ENCODE peak calls at places on chromosomes 12 and 14, in five cellular contexts. G is astrocyte; P is CD8-positive, alpha-beta memory T cell; F is psoas muscle; M is A549. N is an unnamed sample.
A peak's percentile ranks its signal among the peaks of the same experiment; 100 is the strongest.

GRCh38 chr12:37545759-37546158 is 770.8 kb upstream of the ALG10B start:
- DNase-seq in G (no peak), P (no peak), F (no peak), M (no peak), N (no peak)

GRCh38 chr12:1843641-1844005 is 23.3 kb downstream of the LRTM2 start:
- DNase-seq in G (no peak), P (no peak), F (no peak), M (no peak), N (no peak)

GRCh38 chr14:81471062-81471461 is 62.6 kb downstream of the SEL1L start:
- DNase-seq in G (no peak), P (no peak), F (no peak), M (no peak), N (no peak)

GRCh38 chr14:30034049-30034635 is 106.5 kb upstream of the PRKD1 start:
- DNase-seq in G (peak; percentile 9), P (no peak), F (no peak), M (no peak), N (no peak)

GRCh38 chr12:84624601-84625000 is 288.0 kb downstream of the SLC6A15 start:
- DNase-seq in G (no peak), P (no peak), F (no peak), M (no peak), N (no peak)

GRCh38 chr14:74871819-74872218 is 4.1 kb downstream of the PROX2 start:
- DNase-seq in G (no peak), P (no peak), F (no peak), M (no peak), N (no peak)

GRCh38 chr14:23306113-23306411 is 571 bp upstream of the BCL2L2 start:
- DNase-seq in G (no peak), P (no peak), F (no peak), M (no peak), N (no peak)

GRCh38 chr12:121295746-121296617 is 527 bp downstream of the CAMKK2 start:
- DNase-seq in G (no peak), P (peak; percentile 18), F (peak; percentile 69), M (peak; percentile 39), N (no peak)

GRCh38 chr14:30885840-30886740 is 11.7 kb downstream of the COCH start:
- DNase-seq in G (peak; percentile 16), P (no peak), F (no peak), M (no peak), N (no peak)

GRCh38 chr12:75634244-75635222 is 123.1 kb upstream of the KRR1 start:
- DNase-seq in G (no peak), P (no peak), F (no peak), M (no peak), N (no peak)

GRCh38 chr12:14256139-14256538 is 109.3 kb upstream of the ATF7IP start:
- DNase-seq in G (peak; percentile 60), P (peak; percentile 52), F (no peak), M (no peak), N (no peak)

GRCh38 chr12:3115078-3115477 is 37.9 kb downstream of the TSPAN9 start:
- DNase-seq in G (no peak), P (no peak), F (no peak), M (no peak), N (no peak)

GRCh38 chr14:68522510-68523325 is 270.1 kb downstream of the ZFP36L1 start:
- DNase-seq in G (no peak), P (no peak), F (no peak), M (no peak), N (no peak)

GRCh38 chr14:35506927-35507326 is 27.0 kb upstream of the INSM2 start:
- DNase-seq in G (peak; percentile 35), P (no peak), F (no peak), M (no peak), N (no peak)

GRCh38 chr12:65229441-65229840 is 49.0 kb upstream of the MSRB3 start:
- DNase-seq in G (peak; percentile 67), P (no peak), F (no peak), M (no peak), N (no peak)

GRCh38 chr12:124379938-124380754 is 85.3 kb downstream of the RFLNA start:
- DNase-seq in G (peak; percentile 90), P (no peak), F (peak; percentile 85), M (peak; percentile 85), N (no peak)

GRCh38 chr14:56868660-56869059 is 58.4 kb upstream of the OTX2 start:
- DNase-seq in G (no peak), P (no peak), F (no peak), M (no peak), N (no peak)

GRCh38 chr12:2120982-2121758 is 68.4 kb downstream of the CACNA1C start:
- DNase-seq in G (no peak), P (no peak), F (no peak), M (no peak), N (no peak)

GRCh38 chr14:102164241-102164641 is 24.5 kb downstream of the WDR20 start:
- DNase-seq in G (no peak), P (no peak), F (no peak), M (no peak), N (no peak)

GRCh38 chr14:98226411-98226810 is 1045.6 kb downstream of the BCL11B start:
- DNase-seq in G (no peak), P (no peak), F (no peak), M (no peak), N (no peak)

GRCh38 chr12:21476949-21477348 is 24.5 kb downstream of the RECQL start:
- DNase-seq in G (peak; percentile 55), P (no peak), F (no peak), M (no peak), N (no peak)

GRCh38 chr14:21104448-21105060 is 3.7 kb downstream of the TMEM253 start:
- DNase-seq in G (peak; percentile 63), P (peak; percentile 68), F (peak; percentile 88), M (peak; percentile 87), N (no peak)

GRCh38 chr14:89455412-89455811 is 38.4 kb upstream of the FOXN3 start:
- DNase-seq in G (no peak), P (no peak), F (no peak), M (no peak), N (no peak)

GRCh38 chr12:28569698-28570411 is 379.6 kb downstream of the CCDC91 start:
- DNase-seq in G (peak; percentile 94), P (no peak), F (no peak), M (peak; percentile 61), N (no peak)

GRCh38 chr12:31650927-31651326 is 8.6 kb upstream of the ETFBKMT start:
- DNase-seq in G (no peak), P (no peak), F (no peak), M (peak; percentile 69), N (no peak)

GRCh38 chr12:57143454-57143853 is 4.0 kb downstream of the LRP1-AS start:
- DNase-seq in G (no peak), P (peak; percentile 23), F (no peak), M (no peak), N (no peak)

GRCh38 chr12:948238-948637 is 1.3 kb downstream of the RAD52 start:
- DNase-seq in G (no peak), P (no peak), F (no peak), M (no peak), N (no peak)

GRCh38 chr14:24960816-24961215 is 89.1 kb downstream of the STXBP6 start:
- DNase-seq in G (peak; percentile 39), P (no peak), F (no peak), M (no peak), N (no peak)

GRCh38 chr12:94649349-94650142 is 811 bp downstream of the TMCC3 start:
- DNase-seq in G (peak; percentile 15), P (peak; percentile 29), F (peak; percentile 79), M (peak; percentile 26), N (peak; percentile 56)

GRCh38 chr12:43104524-43104923 is 447.5 kb downstream of the ADAMTS20 start:
- DNase-seq in G (peak; percentile 92), P (no peak), F (no peak), M (no peak), N (no peak)

GRCh38 chr14:66643344-66643743 is 135.4 kb downstream of the GPHN start:
- DNase-seq in G (peak; percentile 25), P (no peak), F (no peak), M (no peak), N (no peak)

GRCh38 chr12:89345830-89346740 is 6.2 kb downstream of the DUSP6 start:
- DNase-seq in G (peak; percentile 62), P (peak; percentile 7), F (peak; percentile 60), M (no peak), N (no peak)

GRCh38 chr12:89343127-89343526 is 9.2 kb downstream of the DUSP6 start:
- DNase-seq in G (no peak), P (no peak), F (peak; percentile 81), M (no peak), N (no peak)

GRCh38 chr12:89345376-89345775 is 6.9 kb downstream of the DUSP6 start:
- DNase-seq in G (no peak), P (no peak), F (no peak), M (no peak), N (no peak)

GRCh38 chr12:89344043-89344861 is 8.0 kb downstream of the DUSP6 start:
- DNase-seq in G (no peak), P (no peak), F (no peak), M (no peak), N (no peak)

GRCh38 chr12:89344862-89345202 is 7.5 kb downstream of the DUSP6 start:
- DNase-seq in G (no peak), P (no peak), F (no peak), M (no peak), N (no peak)
- H3K27ac ChIP-seq in G (no peak overlapping the region), P (no peak overlapping the region), F (no peak overlapping the region), M (no peak overlapping the region), N (no peak overlapping the region)

DNA sequence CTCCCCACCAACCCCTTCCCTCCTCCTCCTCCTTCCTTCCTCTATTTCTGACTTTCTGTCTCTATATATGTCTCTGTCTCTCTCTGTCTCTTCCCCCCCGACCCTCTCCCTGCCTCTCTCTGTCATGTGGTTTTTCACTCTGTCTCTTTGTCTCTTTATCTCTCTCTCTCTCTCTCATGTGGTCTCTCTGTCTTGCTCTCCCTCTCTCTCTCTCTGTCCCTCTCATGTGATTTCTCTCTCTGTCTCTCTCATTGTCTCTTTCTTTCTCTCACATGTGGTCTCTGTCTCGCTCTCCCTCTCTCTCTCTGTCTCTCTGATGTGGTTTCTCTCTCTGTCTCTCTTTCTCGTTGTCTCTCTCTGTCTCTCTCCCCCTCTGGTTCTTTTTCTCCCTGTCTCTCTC is 59.3 kb downstream of the PHETA1 start:
- DNase-seq in G (no peak), P (no peak), F (no peak), M (no peak), N (no peak)
- H3K27ac ChIP-seq in G (no peak overlapping the region), P (no peak overlapping the region), F (no peak overlapping the region), M (no peak overlapping the region), N (no peak overlapping the region)

GRCh38 chr14:58332514-58332913 is 34.2 kb downstream of the ARID4A start:
- DNase-seq in G (no peak), P (no peak), F (no peak), M (no peak), N (no peak)

GRCh38 chr14:58327019-58327418 is 28.7 kb downstream of the ARID4A start:
- DNase-seq in G (no peak), P (no peak), F (no peak), M (no peak), N (no peak)

DNA sequence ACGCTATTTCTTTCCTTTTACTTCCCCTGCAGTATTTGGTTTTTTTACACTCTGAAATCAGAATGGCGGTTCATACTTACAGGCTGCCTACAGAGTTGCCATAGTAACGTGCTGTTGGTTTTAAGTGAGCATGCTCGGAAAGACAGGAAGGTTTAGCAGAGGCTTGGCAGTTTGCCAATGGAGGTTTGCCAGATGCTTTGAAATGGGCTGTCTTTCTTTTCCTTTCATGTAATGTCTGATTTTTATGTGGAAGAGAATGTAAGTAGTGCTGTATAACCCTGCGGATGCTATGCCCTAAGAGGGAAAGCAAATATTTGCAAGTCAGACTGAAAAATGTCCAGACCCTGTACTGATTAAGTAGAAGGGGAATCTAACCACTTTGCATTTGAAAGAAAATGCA is 32.8 kb downstream of the ARID4A start:
- DNase-seq in G (peak; percentile 96), P (peak; percentile 94), F (peak; percentile 78), M (peak; percentile 92), N (peak; percentile 74)
- H3K27ac ChIP-seq in G (peak overlapping the region; percentile 51), P (peak overlapping the region; percentile 45), F (no peak overlapping the region), M (peak overlapping the region; percentile 41), N (peak overlapping the region; percentile 72)

GRCh38 chr12:110549716-110550115 is 33.4 kb downstream of the PPTC7 start:
- DNase-seq in G (no peak), P (no peak), F (no peak), M (no peak), N (no peak)
- H3K27ac ChIP-seq in G (no peak overlapping the region), P (no peak overlapping the region), F (peak overlapping the region; percentile 86), M (no peak overlapping the region), N (no peak overlapping the region)

N was measured in substantia nigra.